ENCODE peak calls at places on chromosome 15, in ten cellular contexts. W is adipocyte; S is right lobe of liver; A is NT2/D1; R is colonic mucosa; C is GM23248; Y is K562; J is CD8-positive, alpha-beta T cell; K is PC-3; O is transverse colon. X is an unnamed sample. For H3K4me1 and H3K27me3, the result is how much of the 10 kb centered on the place peaks cover.

GRCh38 chr15:39130556-39131379 is 450.1 kb upstream of the THBS1 start:
- DNase-seq in W (no peak), Y (no peak), K (peak), R (no peak), S (no peak), A (no peak), O (no peak), C (peak), J (no peak), X (no peak)

GRCh38 chr15:54567408-54568040 is 589.3 kb downstream of the UNC13C start:
- DNase-seq in Y (no peak), J (no peak), W (no peak), O (no peak), R (no peak), S (no peak), K (no peak), C (no peak), A (no peak), X (no peak)

GRCh38 chr15:25481208-25481862 is 42.5 kb upstream of the UBE3A start:
- DNase-seq in W (peak), J (no peak), R (no peak), O (peak), K (peak), S (no peak), A (peak), Y (no peak), C (peak), X (no peak)

GRCh38 chr15:27563765-27564164 is 535.4 kb downstream of the OCA2 start:
- DNase-seq in A (no peak), W (no peak), O (no peak), J (no peak), K (no peak), R (no peak), C (no peak), Y (no peak), S (no peak), X (no peak)

GRCh38 chr15:45634442-45635190 is at the start of gene SQOR:
- DNase-seq in A (no peak), K (peak), R (peak), C (peak), J (peak), S (peak), W (peak), Y (peak), O (peak), X (peak)

GRCh38 chr15:68749365-68750141 is 71.1 kb downstream of the ANP32A start:
- DNase-seq in A (no peak), C (peak), R (no peak), J (no peak), K (no peak), W (peak), Y (no peak), O (no peak), S (no peak), X (no peak)

GRCh38 chr15:32870240-32871033 is 152.6 kb downstream of the GREM1 start:
- DNase-seq in A (no peak), O (peak), C (peak), R (no peak), Y (peak), S (no peak), J (no peak), K (peak), W (peak), X (no peak)

GRCh38 chr15:57462391-57462790 is 86.1 kb downstream of the CGNL1 start:
- DNase-seq in C (peak), A (no peak), S (no peak), J (no peak), W (peak), Y (no peak), K (peak), O (no peak), R (no peak), X (no peak)

GRCh38 chr15:79535536-79535935 is 103.4 kb downstream of the MINAR1 start:
- DNase-seq in Y (no peak), S (no peak), K (no peak), A (no peak), W (peak), O (no peak), R (no peak), C (peak), J (no peak), X (no peak)

GRCh38 chr15:38846351-38846750 is 281.7 kb upstream of the RASGRP1 start:
- DNase-seq in Y (no peak), O (no peak), K (no peak), C (peak), R (no peak), J (no peak), W (no peak), A (no peak), S (no peak), X (no peak)

GRCh38 chr15:101376615-101377395 is 81.8 kb upstream of the SNRPA1 start:
- DNase-seq in R (no peak), J (no peak), W (no peak), Y (no peak), A (no peak), C (no peak), K (no peak), S (peak), O (no peak), X (no peak)

GRCh38 chr15:33716025-33716424 is 252.3 kb upstream of the CHRM5 start:
- DNase-seq in K (no peak), W (no peak), S (no peak), J (no peak), A (no peak), Y (no peak), R (no peak), C (no peak), O (no peak), X (no peak)

GRCh38 chr15:91411570-91411969 is 311.5 kb downstream of the SV2B start:
- DNase-seq in W (no peak), K (no peak), R (no peak), Y (no peak), O (no peak), A (no peak), S (no peak), J (no peak), C (no peak), X (no peak)

GRCh38 chr15:65245096-65245849 is 34.0 kb upstream of the CILP start:
- DNase-seq in O (peak), C (peak), S (no peak), A (no peak), J (no peak), K (no peak), R (peak), Y (no peak), W (peak), X (no peak)

GRCh38 chr15:100601628-100602063 is 338 bp downstream of the LINS1 start:
- DNase-seq in W (no peak), J (no peak), K (no peak), O (no peak), R (no peak), A (no peak), S (no peak), Y (no peak), C (no peak), X (no peak)

GRCh38 chr15:101807345-101807945 is 4.1 kb downstream of the OR4F6 start:
- DNase-seq in A (no peak), W (no peak), J (no peak), S (no peak), Y (no peak), C (peak), K (peak), R (no peak), O (no peak), X (no peak)

GRCh38 chr15:60507596-60508424 is 28.9 kb upstream of the ICE2 start:
- DNase-seq in O (peak), S (no peak), R (peak), W (peak), K (peak), C (peak), Y (peak), A (peak), J (peak), X (no peak)

GRCh38 chr15:61382927-61383326 is 153.8 kb upstream of the RORA start:
- DNase-seq in S (no peak), J (no peak), R (no peak), C (peak), A (no peak), Y (no peak), O (no peak), W (peak), K (no peak), X (no peak)

GRCh38 chr15:90871716-90872480 is 3.5 kb downstream of the FURIN start:
- DNase-seq in C (peak), A (no peak), K (no peak), J (no peak), Y (peak), W (peak), R (peak), S (no peak), O (peak), X (peak)

GRCh38 chr15:89690276-89691218 is at the start of the genes PEX11A and WDR93:
- DNase-seq in J (peak), O (peak), A (peak), W (peak), Y (no peak), S (peak), R (peak), K (peak), C (peak), X (peak)

GRCh38 chr15:82093774-82094211 is 48.0 kb upstream of the MEX3B start:
- DNase-seq in R (no peak), J (no peak), O (no peak), Y (peak), S (no peak), W (peak), A (no peak), C (peak), K (peak), X (no peak)

GRCh38 chr15:70294906-70295305 is 197.2 kb upstream of the TLE3 start:
- DNase-seq in A (no peak), C (no peak), J (no peak), Y (no peak), W (no peak), K (no peak), R (no peak), O (no peak), S (no peak), X (no peak)

GRCh38 chr15:48802867-48803266 is 8.0 kb downstream of the CEP152 start:
- DNase-seq in A (no peak), J (no peak), O (no peak), R (no peak), Y (no peak), W (peak), C (peak), K (peak), S (no peak), X (no peak)

GRCh38 chr15:45784656-45785055 is 149.8 kb downstream of the SQOR start:
- DNase-seq in C (no peak), S (no peak), K (peak), R (no peak), O (no peak), Y (no peak), A (no peak), J (no peak), W (no peak), X (no peak)

GRCh38 chr15:29740692-29741311 is 81.5 kb downstream of the TJP1 start:
- DNase-seq in S (no peak), A (no peak), C (no peak), O (no peak), J (no peak), K (peak), W (no peak), R (no peak), Y (no peak), X (no peak)

DNA sequence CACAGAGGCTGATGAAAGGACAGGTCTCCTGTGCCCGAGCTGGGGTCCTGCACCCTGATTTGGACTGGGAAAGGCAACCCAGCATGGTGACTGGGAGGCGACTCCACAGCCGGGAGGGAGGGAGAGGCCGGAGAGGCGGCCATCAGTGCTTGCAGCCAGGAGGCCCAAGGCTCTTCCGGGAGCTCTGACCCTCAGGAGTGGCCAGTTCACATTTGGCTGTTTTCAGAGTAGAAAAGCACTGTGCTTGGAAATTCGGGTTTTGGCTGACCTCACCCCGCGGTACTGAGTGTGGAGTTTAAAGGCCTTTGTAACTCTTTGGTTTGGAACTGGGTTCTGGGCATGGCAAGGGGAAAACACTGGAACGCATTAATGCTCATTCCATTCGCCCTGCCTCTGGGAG is 31.9 kb downstream of the SMAD6 start:
- DNase-seq in J (no peak), R (no peak), Y (no peak), C (peak), O (no peak), A (no peak), W (no peak), K (no peak), S (peak), X (no peak)
- H3K4me1 ChIP-seq in J (under half), R (under half), Y (under half), C (half or more), O (under half), A (under half), W (half or more), K (under half), S (under half), X (under half)

GRCh38 chr15:67070150-67070549 is 4.7 kb downstream of the SMAD3 start:
- DNase-seq in Y (no peak), C (no peak), R (no peak), S (no peak), A (no peak), O (no peak), J (no peak), K (peak), W (no peak), X (no peak)
- H3K4me3 ChIP-seq in Y (no peak), C (no peak), R (no peak), S (no peak), A (no peak), O (no peak), J (no peak), K (peak), W (no peak), X (no peak)

DNA sequence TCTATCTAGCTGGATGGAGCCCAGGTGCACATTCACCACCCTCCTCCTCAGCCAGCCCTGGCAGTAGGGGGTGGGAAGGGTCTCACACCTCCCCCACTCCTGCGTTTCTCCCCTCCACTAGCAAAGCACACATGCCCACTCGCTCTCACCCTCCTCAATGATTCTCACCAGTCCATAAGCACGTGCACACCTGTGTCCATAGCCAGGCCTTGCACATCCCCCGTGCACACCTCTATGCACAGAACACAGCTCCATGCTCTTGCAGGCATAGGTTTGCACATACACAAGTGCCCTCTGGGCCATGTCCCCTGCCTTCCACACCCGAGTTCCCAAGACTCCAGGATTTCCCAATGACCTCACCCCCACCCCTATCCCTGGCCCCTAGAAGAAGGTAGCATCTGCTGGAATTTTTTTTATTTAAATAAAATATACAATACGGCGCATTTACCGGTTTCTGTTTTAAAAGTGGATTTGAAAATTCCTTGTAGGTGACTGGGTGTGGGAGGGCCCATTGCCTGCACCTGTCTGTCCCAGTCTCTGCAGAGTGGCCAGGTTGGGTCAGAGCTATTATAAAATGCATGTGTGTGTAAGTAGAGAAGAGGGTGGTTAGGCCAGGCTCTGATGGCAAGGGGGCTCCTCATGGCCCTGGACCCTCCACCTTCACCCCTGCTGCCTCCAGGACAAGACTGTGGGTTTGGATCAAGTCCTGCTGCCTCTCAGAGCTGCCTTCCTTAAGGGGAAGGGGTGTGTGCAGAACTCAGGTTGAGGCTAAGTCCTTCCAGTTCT is 49.1 kb downstream of the HCN4 start:
- DNase-seq in O (no peak), W (no peak), A (no peak), C (no peak), S (peak), J (no peak), R (no peak), Y (no peak), K (no peak), X (no peak)
- H3K27me3 ChIP-seq in O (under half), W (under half), A (under half), C (under half), S (under half), J (under half), R (under half), Y (under half), K (under half), X (under half)

GRCh38 chr15:31371520-31372240 is 45.0 kb downstream of the KLF13 start:
- DNase-seq in K (no peak), C (no peak), A (no peak), J (no peak), Y (no peak), O (no peak), S (no peak), W (no peak), R (no peak), X (no peak)
- H3K4me1 ChIP-seq in K (under half), C (under half), A (under half), J (half or more), Y (under half), O (half or more), S (under half), W (half or more), R (under half), X (under half)

DNA sequence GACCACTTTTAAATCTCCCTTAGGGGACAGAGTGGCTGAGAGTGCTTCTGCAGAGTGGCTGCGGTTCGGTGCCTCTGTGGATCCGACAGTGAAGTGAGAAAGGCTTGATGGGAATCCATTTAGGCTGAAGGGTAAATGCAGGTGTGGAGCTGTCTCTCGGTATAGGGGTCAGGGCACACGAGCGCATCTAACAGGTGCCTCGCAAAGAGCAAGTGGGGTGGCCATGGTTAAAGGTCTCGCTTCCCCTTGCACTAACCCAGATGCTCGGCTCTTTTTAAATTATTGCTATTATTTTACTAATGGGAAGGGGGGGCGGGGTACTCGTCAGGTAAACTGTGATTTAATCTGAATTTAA is 598 bp upstream of the GJD2 start:
- DNase-seq in A (no peak), R (no peak), K (no peak), S (no peak), W (no peak), C (no peak), O (no peak), Y (no peak), J (no peak), X (no peak)
- H3K4me3 ChIP-seq in A (peak), R (no peak), K (no peak), S (no peak), W (no peak), C (no peak), O (no peak), Y (no peak), J (no peak), X (no peak)

GRCh38 chr15:98187549-98187948 is 227.0 kb downstream of the ARRDC4 start:
- DNase-seq in J (no peak), W (no peak), A (no peak), C (no peak), O (no peak), Y (no peak), K (no peak), R (no peak), S (no peak), X (no peak)
- H3K27me3 ChIP-seq in J (under half), W (under half), A (under half), C (under half), O (under half), Y (under half), K (half or more), R (under half), S (under half), X (under half)

DNA sequence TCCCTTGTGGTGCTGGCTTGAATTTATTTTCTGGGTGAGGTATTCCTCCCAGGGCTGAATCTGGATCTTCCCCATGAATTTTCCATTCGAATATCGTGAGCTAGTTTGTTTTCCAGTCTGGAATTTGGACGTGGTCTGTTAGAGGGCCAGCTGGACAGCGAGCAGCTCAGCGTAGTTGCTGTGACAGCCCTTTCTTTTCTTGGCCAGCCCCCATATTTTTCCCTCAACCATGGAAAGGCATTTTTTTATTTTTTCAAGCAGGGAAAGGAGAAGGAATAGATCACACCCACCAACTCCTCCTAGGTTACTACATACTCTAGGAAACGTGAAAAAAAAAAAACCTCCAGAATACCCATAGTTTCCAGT is 152.0 kb downstream of the KLHL25 start:
- DNase-seq in Y (no peak), O (peak), A (no peak), W (peak), K (no peak), S (no peak), J (no peak), C (peak), R (peak), X (no peak)
- H3K4me1 ChIP-seq in Y (under half), O (half or more), A (under half), W (under half), K (under half), S (under half), J (under half), C (under half), R (under half), X (under half)

GRCh38 chr15:42694398-42694797 is 42.5 kb downstream of the CDAN1 start:
- DNase-seq in O (no peak), W (no peak), R (no peak), S (no peak), J (no peak), Y (no peak), C (no peak), K (no peak), A (no peak), X (no peak)
- H3K4me3 ChIP-seq in O (no peak), W (no peak), R (no peak), S (no peak), J (no peak), Y (no peak), C (no peak), K (no peak), A (no peak), X (no peak)

GRCh38 chr15:64193971-64194370 is 31.1 kb upstream of the PPIB start:
- DNase-seq in Y (peak), O (no peak), A (no peak), K (no peak), S (no peak), C (no peak), R (no peak), J (no peak), W (no peak), X (no peak)

GRCh38 chr15:64191971-64192830 is 29.4 kb upstream of the PPIB start:
- DNase-seq in O (no peak), W (no peak), K (no peak), R (no peak), S (no peak), Y (no peak), J (no peak), A (no peak), C (no peak), X (no peak)

GRCh38 chr15:64197425-64197824 is 34.6 kb upstream of the PPIB start:
- DNase-seq in A (no peak), J (no peak), R (no peak), O (no peak), K (no peak), S (no peak), W (peak), C (peak), Y (no peak), X (no peak)
- H3K27me3 ChIP-seq in A (under half), J (under half), R (under half), O (under half), K (under half), S (under half), W (under half), C (under half), Y (under half), X (under half)

DNA sequence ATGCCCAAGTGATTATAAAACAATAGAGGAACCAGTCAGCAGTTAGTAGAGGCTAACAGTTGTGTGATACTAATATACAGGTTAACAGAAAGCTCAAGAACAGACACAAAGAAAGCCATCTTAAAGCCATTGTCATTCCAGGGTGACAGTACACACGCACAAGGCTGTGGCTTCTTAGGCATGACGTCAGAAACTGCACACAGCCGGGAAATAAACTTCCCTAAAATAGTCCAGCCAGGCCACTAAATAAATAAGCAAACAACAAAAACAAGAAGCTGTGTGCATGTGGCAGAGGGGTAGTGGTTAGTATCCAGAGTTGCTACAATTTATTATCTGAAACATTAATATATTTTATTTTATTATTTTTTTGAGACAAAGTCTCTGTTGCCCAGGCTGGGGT is 49.8 kb downstream of the PPCDC start:
- DNase-seq in W (no peak), J (no peak), Y (no peak), R (no peak), S (no peak), A (no peak), O (no peak), C (no peak), K (no peak), X (no peak)
- H3K4me1 ChIP-seq in W (under half), J (under half), Y (under half), R (under half), S (under half), A (under half), O (under half), C (under half), K (under half), X (under half)